ENCODE peak calls at places on chromosomes 11 and 22, in five cellular contexts. L, O, B, R and Y are unnamed samples. For H3K4me1, the result is how much of the 10 kb centered on the place peaks cover.

GRCh38 chr11:35272391-35272821 is 133.4 kb downstream of the CD44 start:
- DNase-seq in R (no peak), B (no peak), O (no peak), L (no peak), Y (no peak)

GRCh38 chr11:9512370-9513019 is 51.7 kb downstream of the ZNF143 start:
- DNase-seq in O (no peak), L (no peak), R (no peak), B (no peak), Y (no peak)

GRCh38 chr11:62444271-62444833 is 25.5 kb downstream of the SCGB1A1 start:
- DNase-seq in R (peak), O (no peak), L (peak), B (peak), Y (no peak)

GRCh38 chr11:74672956-74673895 is 58.0 kb downstream of the CHRDL2 start:
- DNase-seq in L (peak), B (peak), R (no peak), O (no peak), Y (no peak)

GRCh38 chr11:64096835-64097234 is 61.1 kb downstream of the FLRT1 start:
- DNase-seq in O (no peak), B (no peak), L (no peak), R (no peak), Y (no peak)

GRCh38 chr11:690738-691633 is 4.0 kb downstream of the DEAF1 start:
- DNase-seq in L (no peak), O (no peak), R (no peak), B (no peak), Y (no peak)

GRCh38 chr11:121591405-121592033 is 138.8 kb upstream of the SORL1-AS1 start:
- DNase-seq in O (peak), B (peak), R (peak), L (peak), Y (peak)

GRCh38 chr11:118152552-118153471 is at the start of gene SCN4B:
- DNase-seq in B (no peak), L (peak), R (no peak), O (peak), Y (peak)

GRCh38 chr22:44884968-44885805 is 124.6 kb downstream of the PHF21B start:
- DNase-seq in O (no peak), R (peak), L (peak), B (no peak), Y (peak)

GRCh38 chr11:111833524-111833923 is 37.9 kb downstream of the ALG9 start:
- DNase-seq in R (no peak), O (no peak), L (no peak), B (no peak), Y (no peak)

GRCh38 chr11:2269601-2270321 is 627 bp downstream of the ASCL2 start:
- DNase-seq in R (no peak), B (peak), L (no peak), O (no peak), Y (no peak)

GRCh38 chr11:32435947-32436750 is 810 bp upstream of the WT1 start:
- DNase-seq in B (no peak), R (no peak), O (no peak), L (no peak), Y (no peak)

GRCh38 chr11:65504671-65505433 is 6.0 kb downstream of the MALAT1 start:
- DNase-seq in L (peak), R (no peak), B (no peak), O (no peak), Y (no peak)

GRCh38 chr11:71458146-71459070 is 5.4 kb downstream of the NADSYN1 start:
- DNase-seq in B (no peak), L (no peak), R (no peak), O (no peak), Y (no peak)

GRCh38 chr11:44524751-44525171 is 40.7 kb upstream of the CD82 start:
- DNase-seq in L (no peak), O (no peak), B (no peak), R (no peak), Y (no peak)

GRCh38 chr11:15968461-15969130 is 387.8 kb downstream of the SOX6 start:
- DNase-seq in B (no peak), L (no peak), O (no peak), R (no peak), Y (peak)

GRCh38 chr11:74449369-74449931 is 17.9 kb downstream of the KCNE3 start:
- DNase-seq in L (peak), B (no peak), O (peak), R (no peak), Y (peak)

GRCh38 chr11:3956038-3956437 is 100.6 kb downstream of the STIM1 start:
- DNase-seq in L (no peak), O (no peak), B (no peak), R (no peak), Y (no peak)
- H3K4me3 ChIP-seq in L (no peak), O (no peak), B (no peak), R (no peak), Y (no peak)

DNA sequence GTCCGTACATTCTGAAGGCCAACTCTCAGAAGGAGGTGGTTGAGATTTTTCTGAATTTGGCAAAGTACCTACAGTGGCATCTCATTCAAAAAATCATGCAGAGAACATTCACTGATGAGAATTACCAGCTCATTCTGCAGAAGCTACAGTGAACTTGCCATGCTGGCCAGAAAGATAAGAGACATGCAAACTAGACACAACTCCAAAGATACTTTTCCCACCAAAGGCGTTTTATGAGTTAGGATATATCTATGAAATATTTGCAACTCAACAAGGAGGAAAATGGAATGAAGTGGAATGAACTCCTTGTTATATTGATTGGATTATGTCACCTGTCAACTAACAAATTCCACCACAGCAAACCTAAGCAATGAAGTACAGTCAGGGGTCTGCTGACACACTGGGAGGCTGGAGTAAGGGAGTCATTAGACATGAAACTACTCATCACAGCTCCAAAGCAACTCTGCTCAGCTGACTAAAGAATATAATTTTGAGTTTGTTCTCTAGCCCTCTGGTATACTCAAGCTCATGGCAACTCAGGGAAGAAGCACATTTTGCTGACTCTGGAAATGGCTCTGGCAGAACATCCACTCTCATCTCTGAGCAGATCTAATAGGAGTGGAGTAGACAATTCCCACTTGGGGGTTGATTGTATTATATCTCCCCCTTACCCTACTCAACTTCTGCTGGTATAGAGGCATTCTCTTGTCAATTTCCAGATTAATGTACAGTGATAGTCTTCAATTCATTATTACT is 22.9 kb downstream of the MAML2 start:
- DNase-seq in L (no peak), B (no peak), O (no peak), R (no peak), Y (no peak)
- H3K4me1 ChIP-seq in L (under half), B (under half), O (under half), R (half or more), Y (under half)

GRCh38 chr11:61092280-61092766 is 10.0 kb upstream of the CD5 start:
- DNase-seq in R (no peak), O (no peak), B (no peak), L (no peak), Y (no peak)
- H3K4me3 ChIP-seq in R (no peak), O (no peak), B (no peak), L (no peak), Y (no peak)

DNA sequence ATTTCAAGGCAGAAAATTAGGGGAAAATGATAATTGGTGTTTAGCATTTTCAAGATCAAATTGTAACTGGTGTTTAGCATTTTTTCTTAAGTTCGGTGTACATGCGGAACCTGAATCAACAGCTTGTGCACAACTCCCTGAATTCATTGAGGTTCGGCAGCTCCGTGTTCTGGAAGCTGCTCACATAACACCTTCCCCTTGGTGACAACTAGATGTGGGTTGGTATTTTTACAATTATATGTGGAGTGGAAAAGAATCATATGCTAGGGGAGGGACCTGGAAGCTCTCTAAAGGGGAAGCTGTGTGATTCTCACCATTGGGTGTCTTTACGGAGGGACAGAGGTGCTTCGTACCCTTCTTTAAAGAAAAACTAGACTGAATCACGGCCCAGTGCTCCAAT is 199.0 kb upstream of the MTNR1B start:
- DNase-seq in L (no peak), B (no peak), O (no peak), R (no peak), Y (no peak)
- H3K4me1 ChIP-seq in L (under half), B (under half), O (under half), R (under half), Y (under half)

GRCh38 chr22:26609287-26609686 is 8.5 kb downstream of the CRYBB1 start:
- DNase-seq in B (no peak), L (no peak), R (no peak), O (no peak), Y (no peak)

GRCh38 chr22:26608129-26608528 is 9.7 kb downstream of the CRYBB1 start:
- DNase-seq in L (no peak), O (no peak), B (no peak), R (no peak), Y (peak)

GRCh38 chr22:26610983-26611382 is 6.8 kb downstream of the CRYBB1 start:
- DNase-seq in O (no peak), L (no peak), R (no peak), B (no peak), Y (no peak)

GRCh38 chr22:26612652-26613051 is 5.2 kb downstream of the CRYBB1 start:
- DNase-seq in R (no peak), B (no peak), O (no peak), L (no peak), Y (no peak)

GRCh38 chr22:26610072-26610958 is 7.5 kb downstream of the CRYBB1 start:
- DNase-seq in B (no peak), L (no peak), O (no peak), R (no peak), Y (no peak)
- H3K4me3 ChIP-seq in B (no peak), L (no peak), O (no peak), R (no peak), Y (no peak)

GRCh38 chr11:31417816-31418215 is 48.2 kb downstream of the DNAJC24 start:
- DNase-seq in B (no peak), O (no peak), R (no peak), L (no peak), Y (no peak)
- H3K4me1 ChIP-seq in B (under half), O (under half), R (under half), L (under half), Y (under half)